ENCODE peak calls at places on chromosomes 6 and 20, in four cellular contexts. S is HepG2, E is WTC11, I is K562. D is an unnamed sample.

GRCh38 chr6:169161572-169162167 is 92.0 kb downstream of the THBS2 start:
- DNase-seq in S (no peak), I (no peak), E (no peak), D (no peak)

GRCh38 chr6:125262026-125263013 is 39.4 kb downstream of the HDDC2 start:
- DNase-seq in S (no peak), E (peak; percentile 22), I (no peak), D (no peak)

GRCh38 chr6:42028234-42029061 is 21.9 kb upstream of the TAF8 start:
- DNase-seq in I (peak; percentile 95), S (no peak), E (no peak), D (peak; percentile 52)

GRCh38 chr6:138377844-138378243 is at the start of gene SMIM28:
- DNase-seq in S (no peak), I (no peak), E (no peak), D (no peak)

GRCh38 chr20:37315293-37316110 is 26.0 kb downstream of the MANBAL start:
- DNase-seq in S (no peak), E (no peak), I (no peak), D (no peak)

GRCh38 chr20:51528263-51529026 is 14.1 kb downstream of the NFATC2 start:
- DNase-seq in S (no peak), I (no peak), E (no peak), D (no peak)

GRCh38 chr20:6831461-6831860 is 64.0 kb downstream of the BMP2 start:
- DNase-seq in I (no peak), E (no peak), S (no peak), D (no peak)

GRCh38 chr6:153309666-153310065 is 178.6 kb upstream of the RGS17 start:
- DNase-seq in I (no peak), E (no peak), S (no peak), D (no peak)

GRCh38 chr6:41494212-41495115 is 51.7 kb upstream of the FOXP4 start:
- DNase-seq in E (no peak), I (no peak), S (no peak), D (no peak)

GRCh38 chr6:91023529-91023928 is 436.7 kb upstream of the MAP3K7 start:
- DNase-seq in S (no peak), I (no peak), E (no peak), D (no peak)

GRCh38 chr6:91020741-91021140 is 433.9 kb upstream of the MAP3K7 start:
- DNase-seq in E (no peak), S (no peak), I (no peak), D (no peak)

DNA sequence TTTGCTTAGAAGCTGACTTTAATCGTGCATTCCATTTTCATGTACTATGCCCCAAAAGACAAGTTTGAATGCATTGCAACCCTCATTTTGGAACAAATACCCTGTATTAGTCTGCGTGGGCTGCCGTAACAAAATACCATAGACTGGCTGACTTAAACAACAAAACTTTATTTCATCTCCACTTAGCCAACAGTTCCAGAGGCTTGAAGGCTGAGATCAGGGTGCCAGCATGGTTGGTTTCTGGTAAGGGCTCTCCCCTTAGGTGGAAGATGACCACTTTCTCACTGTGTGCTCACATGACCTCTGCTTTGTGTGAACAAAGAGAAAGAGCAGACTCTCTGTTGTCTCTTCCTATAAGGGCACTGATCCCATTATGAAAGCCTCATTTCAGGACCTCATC is 431.7 kb upstream of the MAP3K7 start:
- DNase-seq in E (no peak), S (no peak), I (no peak), D (no peak)
- TF ChIP-seq SP1 in E (no peak), S (no peak), I (no peak), D (no peak)

GRCh38 chr6:161056451-161056850 is 64.9 kb downstream of the MAP3K4 start:
- DNase-seq in E (no peak), S (no peak), I (no peak), D (no peak)

GRCh38 chr6:161061576-161061975 is 70.0 kb downstream of the MAP3K4 start:
- DNase-seq in S (no peak), E (no peak), I (no peak), D (no peak)

GRCh38 chr6:161054876-161055275 is 63.3 kb downstream of the MAP3K4 start:
- DNase-seq in S (no peak), I (no peak), E (no peak), D (no peak)

GRCh38 chr6:161058746-161059145 is 67.2 kb downstream of the MAP3K4 start:
- DNase-seq in E (no peak), I (no peak), S (no peak), D (no peak)

DNA sequence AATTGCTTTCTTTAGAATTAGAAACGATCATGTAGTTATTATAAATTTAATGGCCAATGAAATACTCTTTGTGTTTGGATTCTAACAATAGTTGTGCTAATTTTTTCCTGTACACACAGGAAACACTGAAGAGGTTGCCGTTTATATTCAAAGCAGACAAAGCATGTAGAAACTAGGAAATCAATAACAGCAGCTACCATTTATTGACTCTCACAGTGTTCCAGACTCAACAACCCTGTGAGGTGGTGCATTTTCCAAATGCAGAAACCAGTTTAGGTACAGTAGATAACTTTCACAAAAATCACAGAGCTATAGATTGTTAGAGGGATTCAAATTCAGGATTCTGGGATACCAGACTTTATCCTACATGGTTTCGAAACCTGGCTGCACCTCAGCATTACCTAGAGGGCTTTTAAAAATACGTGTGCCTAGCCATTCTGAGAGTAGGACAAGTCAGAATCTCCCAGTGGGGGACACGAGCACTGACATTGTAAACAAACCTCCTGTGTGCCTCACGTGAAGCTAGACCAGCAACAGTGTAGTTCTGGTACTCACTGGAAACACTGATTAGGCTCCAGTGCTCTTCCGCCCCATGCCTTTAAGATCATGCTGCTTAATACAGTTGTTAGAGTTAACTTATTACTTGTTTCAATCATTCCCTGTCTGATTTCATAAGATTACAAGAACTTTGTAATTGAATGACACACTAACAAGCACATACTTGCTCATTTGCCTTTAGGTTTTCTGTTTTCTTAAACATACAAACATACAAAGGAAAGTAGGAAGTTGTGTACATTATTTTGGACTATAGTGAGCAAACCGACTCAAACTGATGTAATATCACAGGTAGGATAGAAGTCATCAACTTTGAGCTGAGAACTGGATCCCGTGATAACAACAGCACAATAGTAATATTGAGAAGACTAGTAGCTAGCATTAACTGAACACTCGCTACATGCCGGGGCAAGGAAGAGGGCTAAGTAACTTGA is 65.8 kb downstream of the MAP3K4 start:
- DNase-seq in S (no peak), E (no peak), I (no peak), D (peak; percentile 19)
- TF ChIP-seq ELF4 in S (no peak), E (no peak), I (no peak), D (no peak)

GRCh38 chr20:54140067-54140466 is 33.7 kb downstream of the CYP24A1 start:
- DNase-seq in I (no peak), E (no peak), S (no peak), D (no peak)
- TF ChIP-seq SP1 in I (no peak), E (no peak), S (no peak), D (no peak)

GRCh38 chr6:58073263-58073662 is 755.8 kb downstream of the PRIM2 start:
- DNase-seq in S (no peak), E (no peak), I (peak; percentile 2), D (no peak)
- TF ChIP-seq ELF4 in S (no peak), E (no peak), I (no peak), D (no peak)